ENCODE peak calls at places on chromosomes 7 and 10, in five cellular contexts. One of them, this sample, is unnamed.

GRCh38 chr10:131843881-131844284 is 56.9 kb upstream of the PPP2R2D start:
- DNase-seq in endothelial cell of umbilical vein: no peak
- DNase-seq in GM12878: no peak
- DNase-seq in HepG2: no peak
- DNase-seq in A549: no peak
- DNase-seq in this sample: no peak

GRCh38 chr7:87129836-87130235 is 22.4 kb upstream of the DMTF1 start:
- DNase-seq in endothelial cell of umbilical vein: no peak
- DNase-seq in HepG2: no peak
- DNase-seq in A549: no peak
- DNase-seq in GM12878: peak
- DNase-seq in this sample: no peak

GRCh38 chr7:12888727-12889126 is 201.3 kb downstream of the ARL4A start:
- DNase-seq in HepG2: no peak
- DNase-seq in endothelial cell of umbilical vein: peak
- DNase-seq in A549: no peak
- DNase-seq in GM12878: no peak
- DNase-seq in this sample: no peak

GRCh38 chr10:5583525-5584175 is 58.9 kb downstream of the CALML3 start:
- DNase-seq in A549: no peak
- DNase-seq in GM12878: peak
- DNase-seq in HepG2: no peak
- DNase-seq in endothelial cell of umbilical vein: no peak
- DNase-seq in this sample: no peak

GRCh38 chr10:132309466-132309865 is 1.7 kb upstream of the STK32C start:
- DNase-seq in endothelial cell of umbilical vein: no peak
- DNase-seq in HepG2: no peak
- DNase-seq in GM12878: no peak
- DNase-seq in A549: no peak
- DNase-seq in this sample: no peak

GRCh38 chr10:48306870-48307531 is 524 bp downstream of the MAPK8 start:
- DNase-seq in GM12878: no peak
- DNase-seq in HepG2: peak
- DNase-seq in endothelial cell of umbilical vein: peak
- DNase-seq in A549: peak
- DNase-seq in this sample: peak

GRCh38 chr7:223118-223800 is 30.9 kb downstream of the FAM20C start:
- DNase-seq in endothelial cell of umbilical vein: no peak
- DNase-seq in A549: no peak
- DNase-seq in HepG2: no peak
- DNase-seq in GM12878: no peak
- DNase-seq in this sample: no peak

GRCh38 chr7:44587843-44588711 is 6.0 kb upstream of the TMED4 start:
- DNase-seq in A549: peak
- DNase-seq in endothelial cell of umbilical vein: peak
- DNase-seq in HepG2: peak
- DNase-seq in GM12878: peak
- DNase-seq in this sample: peak

GRCh38 chr10:108439397-108439796 is 1274.9 kb upstream of the SORCS1 start:
- DNase-seq in A549: no peak
- DNase-seq in GM12878: no peak
- DNase-seq in HepG2: no peak
- DNase-seq in endothelial cell of umbilical vein: no peak
- DNase-seq in this sample: no peak

GRCh38 chr7:137846588-137847417 is at the start of gene DGKI:
- DNase-seq in HepG2: no peak
- DNase-seq in GM12878: no peak
- DNase-seq in endothelial cell of umbilical vein: no peak
- DNase-seq in A549: no peak
- DNase-seq in this sample: no peak
- H3K4me3 ChIP-seq in HepG2: no peak
- H3K4me3 ChIP-seq in GM12878: peak
- H3K4me3 ChIP-seq in endothelial cell of umbilical vein: no peak
- H3K4me3 ChIP-seq in A549: peak
- H3K4me3 ChIP-seq in this sample: no peak

DNA sequence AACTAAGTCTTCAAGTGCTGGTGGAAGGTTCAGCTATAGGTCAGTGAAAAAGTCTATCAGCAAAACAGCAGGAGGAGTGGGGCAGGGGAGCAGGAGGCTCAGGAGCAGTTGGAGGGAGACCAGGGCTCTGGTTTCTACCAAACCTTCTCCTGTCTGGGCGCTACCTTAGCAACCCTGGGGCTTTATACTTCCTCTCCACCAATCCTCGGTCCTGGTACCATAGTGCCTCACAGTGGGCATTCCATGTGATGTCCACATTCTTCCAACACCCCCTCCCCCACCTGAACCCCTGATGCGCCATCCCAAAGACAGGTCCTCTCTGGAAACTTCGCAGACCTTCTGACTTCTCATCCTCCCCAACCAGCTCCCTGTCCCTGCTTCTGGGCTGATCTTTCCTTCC is 25.3 kb upstream of the ACSM6 start:
- DNase-seq in A549: no peak
- DNase-seq in HepG2: no peak
- DNase-seq in endothelial cell of umbilical vein: no peak
- DNase-seq in GM12878: no peak
- DNase-seq in this sample: no peak
- TF ChIP-seq MYC in A549: no peak
- TF ChIP-seq MYC in HepG2: no peak
- TF ChIP-seq MYC in endothelial cell of umbilical vein: no peak
- TF ChIP-seq MYC in GM12878: no peak
- TF ChIP-seq MYC in this sample: no peak

DNA sequence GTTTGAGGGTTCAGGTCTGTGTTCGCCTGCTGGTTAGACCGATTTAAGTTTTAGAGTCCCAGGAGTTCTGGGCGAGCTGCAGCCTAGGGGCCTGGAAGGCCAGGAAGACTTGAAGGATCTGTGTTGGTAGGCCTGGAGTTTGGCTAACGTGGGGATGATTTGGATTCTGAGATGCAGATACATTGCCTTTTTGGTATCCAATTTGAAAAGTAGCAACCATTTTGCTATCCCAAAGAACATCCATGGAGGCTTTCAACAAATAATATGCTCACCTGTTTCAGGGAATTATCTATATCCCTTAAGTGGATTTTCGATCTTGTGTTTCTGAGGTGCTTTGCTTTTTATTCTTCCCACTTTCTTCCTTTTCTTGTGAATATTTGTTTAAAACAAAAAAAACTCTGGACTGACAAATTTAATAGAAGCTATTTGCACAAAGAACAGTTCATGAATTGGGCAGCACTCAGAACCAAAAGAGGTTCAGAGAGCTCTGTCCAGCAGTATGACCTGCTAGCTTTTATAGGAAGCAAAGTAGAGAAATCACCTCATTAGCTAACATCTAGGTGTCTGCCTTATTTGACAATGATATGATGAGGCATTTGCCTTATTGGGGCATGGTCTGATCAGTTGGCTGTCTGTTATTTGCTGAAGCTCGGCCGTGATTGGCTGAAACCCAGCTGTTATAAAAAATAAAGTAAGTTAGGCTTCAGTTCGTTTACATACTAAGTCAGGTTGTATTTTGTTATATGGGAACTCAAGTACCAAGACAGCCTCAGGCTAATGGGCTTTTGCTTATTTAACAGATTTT is 686 bp upstream of the TRIM4 start:
- DNase-seq in HepG2: no peak
- DNase-seq in endothelial cell of umbilical vein: no peak
- DNase-seq in A549: peak
- DNase-seq in GM12878: no peak
- DNase-seq in this sample: peak
- H3K4me3 ChIP-seq in HepG2: peak
- H3K4me3 ChIP-seq in endothelial cell of umbilical vein: peak
- H3K4me3 ChIP-seq in A549: peak
- H3K4me3 ChIP-seq in GM12878: peak
- H3K4me3 ChIP-seq in this sample: peak

GRCh38 chr7:66460921-66461361 is 167.7 kb upstream of the KCTD7 start:
- DNase-seq in endothelial cell of umbilical vein: no peak
- DNase-seq in HepG2: no peak
- DNase-seq in A549: no peak
- DNase-seq in GM12878: no peak
- DNase-seq in this sample: peak
- TF ChIP-seq MYC in endothelial cell of umbilical vein: no peak
- TF ChIP-seq MYC in HepG2: no peak
- TF ChIP-seq MYC in A549: no peak
- TF ChIP-seq MYC in GM12878: no peak
- TF ChIP-seq MYC in this sample: no peak

DNA sequence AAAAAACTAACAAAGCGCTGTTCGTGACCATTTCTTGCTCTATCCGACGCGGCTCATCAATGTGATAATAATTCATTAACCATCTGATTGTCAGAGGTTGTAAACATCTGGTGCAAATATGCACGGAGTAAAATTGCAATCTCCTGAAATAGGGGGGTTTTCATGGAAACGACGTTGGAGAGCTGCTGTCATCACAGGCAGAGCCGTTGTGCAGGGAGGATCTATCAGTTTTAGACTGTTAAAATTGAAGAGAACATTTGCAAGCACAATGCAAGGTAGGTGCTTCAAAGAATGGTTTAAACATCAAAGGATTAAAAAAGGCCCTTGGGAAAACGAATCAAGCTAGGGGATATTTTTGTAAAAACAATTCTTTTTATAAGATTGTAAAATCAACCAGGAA is 15.4 kb upstream of the PARD3 start:
- DNase-seq in A549: no peak
- DNase-seq in HepG2: no peak
- DNase-seq in GM12878: no peak
- DNase-seq in endothelial cell of umbilical vein: no peak
- DNase-seq in this sample: no peak
- H3K4me3 ChIP-seq in A549: no peak
- H3K4me3 ChIP-seq in HepG2: no peak
- H3K4me3 ChIP-seq in GM12878: no peak
- H3K4me3 ChIP-seq in endothelial cell of umbilical vein: no peak
- H3K4me3 ChIP-seq in this sample: no peak

GRCh38 chr10:129900825-129901224 is 63.2 kb downstream of the EBF3 start:
- DNase-seq in GM12878: no peak
- DNase-seq in A549: no peak
- DNase-seq in endothelial cell of umbilical vein: no peak
- DNase-seq in HepG2: no peak
- DNase-seq in this sample: no peak
- TF ChIP-seq MYC in GM12878: no peak
- TF ChIP-seq MYC in A549: no peak
- TF ChIP-seq MYC in endothelial cell of umbilical vein: no peak
- TF ChIP-seq MYC in HepG2: no peak
- TF ChIP-seq MYC in this sample: no peak

GRCh38 chr10:96670786-96671185 is 49.5 kb downstream of the PIK3AP1 start:
- DNase-seq in HepG2: peak
- DNase-seq in A549: peak
- DNase-seq in GM12878: no peak
- DNase-seq in endothelial cell of umbilical vein: no peak
- DNase-seq in this sample: no peak

GRCh38 chr10:96672491-96673175 is 47.7 kb downstream of the PIK3AP1 start:
- DNase-seq in endothelial cell of umbilical vein: no peak
- DNase-seq in A549: no peak
- DNase-seq in HepG2: no peak
- DNase-seq in GM12878: no peak
- DNase-seq in this sample: no peak

GRCh38 chr10:96671207-96671890 is 49.0 kb downstream of the PIK3AP1 start:
- DNase-seq in HepG2: no peak
- DNase-seq in A549: no peak
- DNase-seq in GM12878: no peak
- DNase-seq in endothelial cell of umbilical vein: no peak
- DNase-seq in this sample: no peak

GRCh38 chr10:96675846-96676245 is 44.5 kb downstream of the PIK3AP1 start:
- DNase-seq in HepG2: peak
- DNase-seq in A549: no peak
- DNase-seq in endothelial cell of umbilical vein: no peak
- DNase-seq in GM12878: no peak
- DNase-seq in this sample: no peak

DNA sequence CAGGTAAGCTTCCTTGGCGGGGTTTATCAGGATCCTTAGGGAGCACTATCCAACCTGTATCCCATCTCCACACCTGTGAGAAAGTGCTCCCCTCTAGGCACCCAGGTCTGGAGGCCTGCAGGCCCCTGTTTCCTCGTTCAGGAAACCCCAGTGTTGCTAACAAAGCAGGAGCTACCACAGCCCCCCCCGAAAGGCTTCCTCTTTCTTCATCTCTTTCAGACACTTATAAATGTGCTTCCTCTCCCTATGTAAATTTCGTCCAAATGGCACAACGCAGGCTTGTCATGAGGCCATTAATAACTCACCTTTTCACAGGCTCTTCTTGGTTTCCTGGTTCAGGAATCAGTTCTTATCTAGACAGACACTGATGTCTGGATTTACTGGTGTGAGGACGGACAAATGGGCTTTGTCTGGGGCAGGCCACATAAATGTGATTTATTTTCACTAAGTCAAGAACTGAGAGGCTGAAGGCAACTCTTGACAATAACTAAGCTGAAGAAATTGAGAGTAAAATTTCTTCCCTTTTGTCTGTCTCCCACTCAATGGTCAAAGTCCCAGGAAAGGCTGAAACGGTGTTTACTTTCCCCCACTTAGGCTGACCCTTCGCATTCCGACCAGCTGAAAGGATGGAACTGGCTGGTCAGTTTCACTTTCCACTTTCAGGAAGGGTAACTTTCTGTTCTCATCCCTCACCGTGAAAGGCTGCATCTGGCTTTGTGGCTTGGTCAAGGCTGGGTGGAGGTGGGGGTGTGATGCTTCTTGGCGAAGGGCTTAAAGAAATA is 46.8 kb downstream of the PIK3AP1 start:
- DNase-seq in GM12878: peak
- DNase-seq in HepG2: peak
- DNase-seq in A549: peak
- DNase-seq in endothelial cell of umbilical vein: peak
- DNase-seq in this sample: peak
- H3K4me3 ChIP-seq in GM12878: peak
- H3K4me3 ChIP-seq in HepG2: peak
- H3K4me3 ChIP-seq in A549: no peak
- H3K4me3 ChIP-seq in endothelial cell of umbilical vein: no peak
- H3K4me3 ChIP-seq in this sample: no peak

DNA sequence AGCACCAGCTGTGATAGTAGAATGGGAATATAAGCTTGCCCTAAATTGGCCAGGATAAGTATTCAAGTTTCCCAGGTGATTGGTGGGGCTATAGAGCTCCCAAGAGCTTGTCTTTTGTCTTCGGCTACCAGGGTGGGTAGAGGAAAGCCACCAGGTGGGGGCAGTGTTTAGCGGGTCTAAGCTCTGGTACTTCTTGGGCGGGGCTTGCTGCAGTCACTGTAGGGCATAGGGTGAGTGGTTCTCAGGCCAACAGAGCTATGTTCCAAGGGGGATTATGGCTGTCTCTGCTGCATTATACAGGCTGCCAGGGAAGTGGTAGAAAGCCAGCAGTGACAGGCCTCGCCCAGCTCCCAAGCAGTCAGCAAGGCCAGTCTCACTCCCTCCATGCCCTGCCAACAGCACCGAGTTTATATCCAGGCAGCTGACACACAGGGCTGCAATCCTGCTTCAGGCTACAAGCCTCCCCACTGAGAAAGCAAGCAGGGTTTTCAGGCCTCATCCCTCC is 110.7 kb downstream of the ZNF467 start:
- DNase-seq in HepG2: peak
- DNase-seq in GM12878: peak
- DNase-seq in A549: peak
- DNase-seq in endothelial cell of umbilical vein: peak
- DNase-seq in this sample: peak
- TF ChIP-seq MYC in HepG2: no peak
- TF ChIP-seq MYC in GM12878: no peak
- TF ChIP-seq MYC in A549: no peak
- TF ChIP-seq MYC in endothelial cell of umbilical vein: no peak
- TF ChIP-seq MYC in this sample: no peak

GRCh38 chr10:117736655-117737054 is 194.1 kb downstream of the EMX2 start:
- DNase-seq in A549: peak
- DNase-seq in HepG2: peak
- DNase-seq in endothelial cell of umbilical vein: no peak
- DNase-seq in GM12878: no peak
- DNase-seq in this sample: no peak
- H3K4me3 ChIP-seq in A549: no peak
- H3K4me3 ChIP-seq in HepG2: no peak
- H3K4me3 ChIP-seq in endothelial cell of umbilical vein: no peak
- H3K4me3 ChIP-seq in GM12878: no peak
- H3K4me3 ChIP-seq in this sample: no peak

This sample was measured in NB4.